ENCODE peak calls at places on chromosomes 12 and 14, in five cellular contexts. H is HepG2, C is HCEC 1CT, U is cortex of kidney, W is posterior vena cava. E is an unnamed sample.

GRCh38 chr12:64674367-64674922 is 64.2 kb downstream of the RASSF3 start:
- DNase-seq in C (no peak), H (no peak), U (no peak), W (no peak), E (no peak)

GRCh38 chr14:58138719-58139482 is 13.1 kb downstream of the ARMH4 start:
- DNase-seq in C (no peak), U (no peak), W (no peak), H (no peak), E (no peak)

GRCh38 chr12:127596881-127597280 is 670.1 kb upstream of the TMEM132C start:
- DNase-seq in C (no peak), U (no peak), H (no peak), W (no peak), E (no peak)

GRCh38 chr12:130073721-130074120 is 88.5 kb upstream of the FZD10 start:
- DNase-seq in W (no peak), C (no peak), U (no peak), H (no peak), E (no peak)

GRCh38 chr14:103676881-103677675 is 38.2 kb downstream of the XRCC3 start:
- DNase-seq in W (no peak), U (no peak), H (no peak), C (no peak), E (no peak)

GRCh38 chr14:30553311-30553989 is 5.5 kb upstream of the G2E3 start:
- DNase-seq in U (no peak), W (no peak), H (no peak), C (peak), E (no peak)

GRCh38 chr14:91300283-91300841 is 55.9 kb upstream of the GPR68 start:
- DNase-seq in H (no peak), U (no peak), W (peak), C (no peak), E (no peak)

GRCh38 chr14:100573757-100574641 is 13.2 kb downstream of the BEGAIN start:
- DNase-seq in W (no peak), U (no peak), C (no peak), H (no peak), E (no peak)

GRCh38 chr14:89212386-89213235 is 204.4 kb downstream of the FOXN3 start:
- DNase-seq in U (no peak), H (no peak), W (no peak), C (no peak), E (peak)

GRCh38 chr14:56854325-56854724 is 44.0 kb upstream of the OTX2 start:
- DNase-seq in U (no peak), W (no peak), H (no peak), C (no peak), E (no peak)